ENCODE peak calls at places on chromosomes 7 and 10, in ten cellular contexts. Y is tibial nerve, J is ovary, Q is A549, I is suprapubic skin, K is H1, S is K562, T is stomach, A is sigmoid colon, B is SK-N-SH. G is an unnamed sample.
A peak's percentile ranks its signal among the peaks of the same experiment; 100 is the strongest.

GRCh38 chr7:41880107-41880506 is 177.2 kb upstream of the INHBA start:
- DNase-seq in Y (no peak), J (no peak), Q (no peak), I (no peak), K (no peak), S (no peak), T (no peak), A (no peak), B (no peak), G (no peak)

GRCh38 chr7:142804715-142805114 is 33.9 kb downstream of the PRSS2 start:
- DNase-seq in Y (no peak), J (no peak), Q (no peak), I (no peak), K (no peak), S (peak; percentile 67), T (no peak), A (no peak), B (no peak), G (no peak)

GRCh38 chr10:86779267-86780017 is 23.0 kb downstream of the BMPR1A start:
- DNase-seq in Y (no peak), J (no peak), Q (no peak), I (no peak), K (no peak), S (no peak), T (no peak), A (no peak), B (no peak), G (no peak)

GRCh38 chr7:47638679-47639306 is 56.9 kb upstream of the TNS3 start:
- DNase-seq in Y (no peak), J (peak; percentile 51), Q (peak; percentile 72), I (no peak), K (no peak), S (no peak), T (peak; percentile 90), A (peak; percentile 94), B (no peak), G (peak; percentile 68)

GRCh38 chr10:83934062-83934461 is 205.2 kb upstream of the GHITM start:
- DNase-seq in Y (no peak), J (no peak), Q (no peak), I (no peak), K (no peak), S (no peak), T (no peak), A (no peak), B (no peak), G (no peak)

GRCh38 chr10:132897516-132898381 is 44.6 kb downstream of the CFAP46 start:
- DNase-seq in Y (peak; percentile 1), J (no peak), Q (no peak), I (no peak), K (no peak), S (no peak), T (no peak), A (peak; percentile 53), B (peak; percentile 44), G (no peak)

GRCh38 chr10:71065659-71066058 is 146.7 kb upstream of the UNC5B start:
- DNase-seq in Y (no peak), J (no peak), Q (peak; percentile 9), I (no peak), K (no peak), S (no peak), T (no peak), A (no peak), B (no peak), G (no peak)

GRCh38 chr7:131522325-131522920 is 34.0 kb downstream of the PODXL start:
- DNase-seq in Y (no peak), J (no peak), Q (no peak), I (no peak), K (no peak), S (no peak), T (no peak), A (peak; percentile 21), B (no peak), G (no peak)

GRCh38 chr7:138556771-138557484 is 96.9 kb downstream of the TRIM24 start:
- DNase-seq in Y (no peak), J (no peak), Q (no peak), I (no peak), K (no peak), S (no peak), T (no peak), A (no peak), B (no peak), G (no peak)

GRCh38 chr10:97037365-97038361 is 148.1 kb downstream of the SLIT1 start:
- DNase-seq in Y (peak; percentile 65), J (peak; percentile 78), Q (peak; percentile 85), I (no peak), K (peak; percentile 83), S (peak; percentile 73), T (peak; percentile 81), A (peak; percentile 88), B (peak; percentile 89), G (peak; percentile 83)

GRCh38 chr10:93336110-93336509 is 146.0 kb downstream of the MYOF start:
- DNase-seq in Y (no peak), J (no peak), Q (no peak), I (no peak), K (no peak), S (no peak), T (no peak), A (no peak), B (no peak), G (no peak)
- TF ChIP-seq EP300 in Y (no peak), J (no peak), Q (no peak), I (no peak), K (no peak), S (no peak), T (no peak), A (no peak), B (no peak), G (no peak)

GRCh38 chr10:72204724-72205123 is 11.1 kb upstream of the ANAPC16 start:
- DNase-seq in Y (no peak), J (no peak), Q (no peak), I (no peak), K (no peak), S (no peak), T (no peak), A (no peak), B (no peak), G (no peak)

GRCh38 chr10:72204296-72204695 is 11.5 kb upstream of the ANAPC16 start:
- DNase-seq in Y (no peak), J (no peak), Q (no peak), I (no peak), K (no peak), S (no peak), T (no peak), A (no peak), B (no peak), G (no peak)

GRCh38 chr10:72200883-72201282 is 14.9 kb upstream of the ANAPC16 start:
- DNase-seq in Y (no peak), J (no peak), Q (no peak), I (no peak), K (no peak), S (no peak), T (no peak), A (no peak), B (no peak), G (no peak)

GRCh38 chr10:72206511-72207229 is 9.1 kb upstream of the ANAPC16 start:
- DNase-seq in Y (no peak), J (no peak), Q (no peak), I (no peak), K (no peak), S (no peak), T (no peak), A (no peak), B (no peak), G (no peak)

DNA sequence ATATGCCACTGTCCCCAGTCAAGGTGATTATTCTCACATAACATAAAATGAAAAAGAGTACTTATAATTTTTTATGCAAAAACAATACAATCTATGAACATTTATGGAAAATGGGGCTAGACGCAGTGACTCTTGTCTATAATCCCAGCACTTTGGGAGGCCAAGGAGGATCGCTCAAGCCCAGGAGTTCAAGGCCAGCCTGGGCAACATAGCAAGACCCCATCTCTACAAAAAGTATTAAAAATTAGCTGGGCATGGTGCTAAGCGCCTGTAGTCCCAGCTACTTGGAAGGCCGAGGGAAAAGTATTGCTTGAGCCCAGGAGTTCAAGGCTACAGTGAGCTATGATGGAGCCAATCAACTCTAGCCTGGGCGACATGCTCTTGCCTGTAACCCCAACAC is 14.5 kb upstream of the ANAPC16 start:
- DNase-seq in Y (no peak), J (no peak), Q (no peak), I (no peak), K (no peak), S (no peak), T (no peak), A (no peak), B (no peak), G (no peak)
- TF ChIP-seq EP300 in Y (no peak), J (no peak), Q (no peak), I (no peak), K (no peak), S (no peak), T (no peak), A (no peak), B (no peak), G (no peak)

GRCh38 chr10:110141185-110141584 is 66.2 kb upstream of the MXI1 start:
- DNase-seq in Y (no peak), J (no peak), Q (no peak), I (no peak), K (no peak), S (no peak), T (no peak), A (no peak), B (no peak), G (peak; percentile 38)
- TF ChIP-seq EP300 in Y (no peak), J (no peak), Q (no peak), I (no peak), K (no peak), S (no peak), T (no peak), A (no peak), B (no peak), G (no peak)

DNA sequence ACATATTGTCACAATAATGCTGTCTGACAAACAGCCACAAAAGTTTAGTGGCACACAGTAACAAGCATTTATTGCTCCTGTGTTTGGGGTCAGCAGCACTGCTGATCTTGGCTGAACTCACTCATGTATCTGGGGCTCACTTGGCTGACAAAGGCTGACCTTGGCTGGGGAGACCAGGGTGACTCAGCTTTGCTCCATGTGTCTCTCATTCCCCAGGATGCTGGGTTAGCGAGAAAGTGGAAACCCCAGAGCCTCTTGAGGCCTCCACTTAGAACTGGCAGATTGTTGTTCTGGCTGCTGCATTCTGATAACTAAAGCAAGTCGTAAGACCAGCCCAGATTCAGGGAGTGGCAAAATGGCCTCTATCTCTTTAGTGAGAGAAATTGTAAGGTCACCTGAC is 217.2 kb upstream of the HABP2 start:
- DNase-seq in Y (no peak), J (no peak), Q (no peak), I (no peak), K (no peak), S (no peak), T (no peak), A (no peak), B (no peak), G (no peak)
- TF ChIP-seq EP300 in Y (no peak), J (no peak), Q (no peak), I (no peak), K (no peak), S (no peak), T (no peak), A (no peak), B (no peak), G (no peak)

DNA sequence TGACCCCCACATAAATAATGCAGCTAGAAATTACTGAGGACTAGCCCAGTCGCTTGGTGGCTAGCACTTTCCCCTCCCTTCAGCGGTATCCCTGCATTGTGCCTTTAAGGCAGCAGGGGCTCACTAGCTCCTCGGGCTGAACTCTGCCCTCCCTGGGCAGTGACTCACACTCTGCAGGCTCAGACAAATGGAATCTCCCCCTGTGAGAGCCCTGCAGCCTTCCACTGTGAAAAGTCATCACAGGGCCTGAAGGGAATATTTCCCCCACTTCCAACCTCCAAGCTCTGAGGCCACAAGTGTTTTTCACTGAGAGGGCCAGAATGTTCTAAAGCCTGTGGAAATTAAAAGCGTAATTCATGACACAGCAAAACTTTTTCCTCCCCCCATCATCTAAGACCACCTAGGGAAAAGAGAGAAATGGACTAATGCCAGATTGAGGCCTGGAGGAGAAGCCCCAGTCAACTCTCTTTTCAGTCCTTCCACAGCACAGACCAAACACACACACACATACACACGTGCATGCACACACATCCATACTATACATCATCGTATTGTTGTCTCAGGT is 93.6 kb upstream of the COL1A2 start:
- DNase-seq in Y (peak; percentile 44), J (peak; percentile 83), Q (peak; percentile 95), I (peak; percentile 83), K (peak; percentile 67), S (peak; percentile 64), T (peak; percentile 31), A (peak; percentile 91), B (peak; percentile 27), G (peak; percentile 52)
- TF ChIP-seq EP300 in Y (no peak), J (no peak), Q (peak; percentile 61), I (no peak), K (no peak), S (no peak), T (no peak), A (peak; percentile 15), B (peak; percentile 99), G (no peak)

G was measured in transverse colon.